ENCODE peak calls at places on chromosomes 5 and 9, in six cellular contexts. One of them, this sample, is unnamed.

GRCh38 chr5:135433626-135434426 is 13.3 kb downstream of the DCANP1 start:
- DNase-seq in aorta: no peak
- DNase-seq in HL-60: no peak
- DNase-seq in right atrium auricular region: no peak
- DNase-seq in neuronal stem cell: no peak
- DNase-seq in neural progenitor cell: no peak
- DNase-seq in this sample: no peak

GRCh38 chr9:84145780-84146179 is 165.2 kb downstream of the RMI1 start:
- DNase-seq in HL-60: no peak
- DNase-seq in right atrium auricular region: no peak
- DNase-seq in neural progenitor cell: no peak
- DNase-seq in aorta: no peak
- DNase-seq in neuronal stem cell: no peak
- DNase-seq in this sample: no peak

GRCh38 chr9:34651876-34652602 is at the start of gene IL11RA:
- DNase-seq in aorta: peak
- DNase-seq in HL-60: no peak
- DNase-seq in neural progenitor cell: peak
- DNase-seq in right atrium auricular region: peak
- DNase-seq in neuronal stem cell: peak
- DNase-seq in this sample: no peak

GRCh38 chr5:177474845-177475562 is 1.6 kb upstream of the DBN1 start:
- DNase-seq in neuronal stem cell: no peak
- DNase-seq in neural progenitor cell: no peak
- DNase-seq in HL-60: no peak
- DNase-seq in right atrium auricular region: no peak
- DNase-seq in aorta: no peak
- DNase-seq in this sample: no peak

GRCh38 chr9:127634021-127634420 is 21.9 kb downstream of the STXBP1 start:
- DNase-seq in neuronal stem cell: no peak
- DNase-seq in HL-60: no peak
- DNase-seq in right atrium auricular region: no peak
- DNase-seq in neural progenitor cell: no peak
- DNase-seq in aorta: no peak
- DNase-seq in this sample: no peak

GRCh38 chr9:107711528-107711927 is 222.0 kb upstream of the KLF4 start:
- DNase-seq in aorta: peak
- DNase-seq in HL-60: peak
- DNase-seq in neuronal stem cell: no peak
- DNase-seq in neural progenitor cell: no peak
- DNase-seq in right atrium auricular region: no peak
- DNase-seq in this sample: peak

GRCh38 chr5:113574417-113574816 is 60.9 kb downstream of the YTHDC2 start:
- DNase-seq in right atrium auricular region: no peak
- DNase-seq in HL-60: no peak
- DNase-seq in neuronal stem cell: no peak
- DNase-seq in aorta: no peak
- DNase-seq in neural progenitor cell: no peak
- DNase-seq in this sample: peak

GRCh38 chr9:105969672-105970071 is 275.3 kb downstream of the TMEM38B start:
- DNase-seq in aorta: no peak
- DNase-seq in HL-60: no peak
- DNase-seq in right atrium auricular region: no peak
- DNase-seq in neuronal stem cell: no peak
- DNase-seq in neural progenitor cell: no peak
- DNase-seq in this sample: no peak

GRCh38 chr9:127644428-127644827 is 32.4 kb downstream of the STXBP1 start:
- DNase-seq in neural progenitor cell: no peak
- DNase-seq in right atrium auricular region: no peak
- DNase-seq in HL-60: no peak
- DNase-seq in neuronal stem cell: no peak
- DNase-seq in aorta: no peak
- DNase-seq in this sample: no peak

GRCh38 chr5:180314106-180314505 is 22.2 kb upstream of the MAPK9 start:
- DNase-seq in neural progenitor cell: no peak
- DNase-seq in neuronal stem cell: no peak
- DNase-seq in HL-60: no peak
- DNase-seq in right atrium auricular region: no peak
- DNase-seq in aorta: no peak
- DNase-seq in this sample: no peak

GRCh38 chr5:163586431-163587033 is 81.1 kb downstream of the MAT2B start:
- DNase-seq in neuronal stem cell: no peak
- DNase-seq in aorta: no peak
- DNase-seq in right atrium auricular region: no peak
- DNase-seq in HL-60: no peak
- DNase-seq in neural progenitor cell: no peak
- DNase-seq in this sample: no peak

GRCh38 chr5:38719916-38720315 is 125.9 kb upstream of the OSMR start:
- DNase-seq in neural progenitor cell: no peak
- DNase-seq in right atrium auricular region: no peak
- DNase-seq in aorta: no peak
- DNase-seq in HL-60: no peak
- DNase-seq in neuronal stem cell: no peak
- DNase-seq in this sample: no peak

GRCh38 chr5:62938927-62939326 is 360.3 kb downstream of the LRRC70 start:
- DNase-seq in neural progenitor cell: no peak
- DNase-seq in HL-60: no peak
- DNase-seq in aorta: no peak
- DNase-seq in neuronal stem cell: no peak
- DNase-seq in right atrium auricular region: no peak
- DNase-seq in this sample: no peak

GRCh38 chr5:133407277-133407632 is 205.1 kb downstream of the FSTL4 start:
- DNase-seq in right atrium auricular region: no peak
- DNase-seq in aorta: no peak
- DNase-seq in neuronal stem cell: no peak
- DNase-seq in neural progenitor cell: no peak
- DNase-seq in HL-60: no peak
- DNase-seq in this sample: peak

GRCh38 chr9:115640887-115641286 is 512.7 kb upstream of the PAPPA start:
- DNase-seq in right atrium auricular region: no peak
- DNase-seq in neural progenitor cell: no peak
- DNase-seq in neuronal stem cell: no peak
- DNase-seq in HL-60: no peak
- DNase-seq in aorta: no peak
- DNase-seq in this sample: peak

GRCh38 chr5:160054831-160055230 is 45.9 kb downstream of the TTC1 start:
- DNase-seq in HL-60: no peak
- DNase-seq in aorta: no peak
- DNase-seq in neuronal stem cell: no peak
- DNase-seq in right atrium auricular region: no peak
- DNase-seq in neural progenitor cell: no peak
- DNase-seq in this sample: no peak

GRCh38 chr9:128117613-128118471 is 9.7 kb downstream of the PTGES2 start:
- DNase-seq in neuronal stem cell: peak
- DNase-seq in right atrium auricular region: peak
- DNase-seq in aorta: peak
- DNase-seq in HL-60: peak
- DNase-seq in neural progenitor cell: peak
- DNase-seq in this sample: no peak

GRCh38 chr5:73274870-73275756 is 102.1 kb downstream of the TMEM174 start:
- DNase-seq in aorta: no peak
- DNase-seq in neuronal stem cell: no peak
- DNase-seq in right atrium auricular region: no peak
- DNase-seq in HL-60: no peak
- DNase-seq in neural progenitor cell: no peak
- DNase-seq in this sample: no peak

GRCh38 chr9:117232266-117232665 is 182.6 kb downstream of the ASTN2 start:
- DNase-seq in neuronal stem cell: no peak
- DNase-seq in aorta: no peak
- DNase-seq in HL-60: no peak
- DNase-seq in neural progenitor cell: no peak
- DNase-seq in right atrium auricular region: no peak
- DNase-seq in this sample: no peak

GRCh38 chr5:124634228-124634819 is 112.1 kb downstream of the ZNF608 start:
- DNase-seq in right atrium auricular region: no peak
- DNase-seq in aorta: no peak
- DNase-seq in neuronal stem cell: no peak
- DNase-seq in HL-60: no peak
- DNase-seq in neural progenitor cell: no peak
- DNase-seq in this sample: no peak

GRCh38 chr9:26261503-26262330 is 583.5 kb upstream of the TUSC1 start:
- DNase-seq in aorta: no peak
- DNase-seq in right atrium auricular region: no peak
- DNase-seq in HL-60: no peak
- DNase-seq in neuronal stem cell: no peak
- DNase-seq in neural progenitor cell: no peak
- DNase-seq in this sample: no peak

GRCh38 chr5:173456751-173457171 is 128.5 kb upstream of the STC2 start:
- DNase-seq in neural progenitor cell: no peak
- DNase-seq in HL-60: peak
- DNase-seq in right atrium auricular region: no peak
- DNase-seq in aorta: no peak
- DNase-seq in neuronal stem cell: no peak
- DNase-seq in this sample: no peak

GRCh38 chr5:160787247-160787646 is 64.8 kb downstream of the ATP10B start:
- DNase-seq in neural progenitor cell: peak
- DNase-seq in neuronal stem cell: no peak
- DNase-seq in aorta: no peak
- DNase-seq in HL-60: peak
- DNase-seq in right atrium auricular region: no peak
- DNase-seq in this sample: no peak

GRCh38 chr9:132390966-132391365 is 15.7 kb downstream of the TTF1 start:
- DNase-seq in HL-60: no peak
- DNase-seq in aorta: no peak
- DNase-seq in neural progenitor cell: no peak
- DNase-seq in right atrium auricular region: no peak
- DNase-seq in neuronal stem cell: no peak
- DNase-seq in this sample: no peak
- H3K27ac ChIP-seq in HL-60: no peak
- H3K27ac ChIP-seq in aorta: no peak
- H3K27ac ChIP-seq in neural progenitor cell: no peak
- H3K27ac ChIP-seq in right atrium auricular region: no peak
- H3K27ac ChIP-seq in neuronal stem cell: no peak
- H3K27ac ChIP-seq in this sample: no peak

GRCh38 chr9:2616726-2617377 is 4.7 kb upstream of the VLDLR start:
- DNase-seq in right atrium auricular region: no peak
- DNase-seq in neuronal stem cell: no peak
- DNase-seq in neural progenitor cell: no peak
- DNase-seq in aorta: no peak
- DNase-seq in HL-60: no peak
- DNase-seq in this sample: no peak
- H3K27ac ChIP-seq in right atrium auricular region: no peak
- H3K27ac ChIP-seq in neuronal stem cell: no peak
- H3K27ac ChIP-seq in neural progenitor cell: no peak
- H3K27ac ChIP-seq in aorta: no peak
- H3K27ac ChIP-seq in HL-60: no peak
- H3K27ac ChIP-seq in this sample: no peak

DNA sequence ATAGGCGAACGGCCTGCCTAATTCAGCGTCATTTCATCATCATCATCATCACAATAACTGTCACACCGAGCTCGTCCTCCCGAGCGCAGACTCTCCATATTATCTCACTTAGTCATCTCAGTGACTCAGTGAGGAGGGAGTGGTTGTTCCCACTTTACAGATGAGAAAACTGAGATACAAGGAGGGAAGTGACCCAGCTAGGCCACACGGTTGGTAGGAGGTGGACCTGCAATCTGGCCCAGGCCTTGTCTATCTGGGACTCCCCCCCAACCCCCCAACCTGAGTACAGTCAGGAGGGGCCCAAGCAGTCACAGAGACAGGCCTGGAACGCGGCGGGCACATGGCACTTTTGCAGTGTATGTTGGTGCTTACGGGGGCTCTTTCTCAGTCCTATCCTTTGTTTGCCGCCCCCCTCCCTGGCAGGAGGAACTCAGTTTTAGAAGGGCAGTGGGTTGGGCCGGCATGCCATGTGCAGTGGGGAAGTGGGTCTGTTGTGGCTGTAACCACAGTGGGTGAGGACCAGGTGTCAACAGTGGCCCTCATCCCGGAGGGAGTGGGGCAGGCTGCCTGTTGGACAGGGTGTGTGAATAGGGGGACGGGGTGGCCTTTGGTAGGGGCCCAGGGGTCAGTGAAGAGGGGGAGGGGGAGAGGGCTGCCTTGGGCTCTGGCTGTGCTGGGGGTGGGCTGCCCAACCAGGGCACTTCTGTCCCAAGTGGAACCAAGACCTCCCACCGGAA is 1.7 kb upstream of the RXRA start:
- DNase-seq in neural progenitor cell: no peak
- DNase-seq in neuronal stem cell: no peak
- DNase-seq in HL-60: peak
- DNase-seq in right atrium auricular region: no peak
- DNase-seq in aorta: peak
- DNase-seq in this sample: no peak
- H3K27ac ChIP-seq in neural progenitor cell: no peak
- H3K27ac ChIP-seq in neuronal stem cell: peak
- H3K27ac ChIP-seq in HL-60: peak
- H3K27ac ChIP-seq in right atrium auricular region: peak
- H3K27ac ChIP-seq in aorta: peak
- H3K27ac ChIP-seq in this sample: peak

GRCh38 chr9:129256959-129257713 is 79.1 kb upstream of the IER5L start:
- DNase-seq in neural progenitor cell: no peak
- DNase-seq in right atrium auricular region: no peak
- DNase-seq in aorta: peak
- DNase-seq in HL-60: no peak
- DNase-seq in neuronal stem cell: no peak
- DNase-seq in this sample: no peak

GRCh38 chr9:129254566-129255287 is 76.7 kb upstream of the IER5L start:
- DNase-seq in aorta: peak
- DNase-seq in HL-60: no peak
- DNase-seq in neural progenitor cell: no peak
- DNase-seq in neuronal stem cell: no peak
- DNase-seq in right atrium auricular region: no peak
- DNase-seq in this sample: no peak

GRCh38 chr9:129250786-129251185 is 72.7 kb upstream of the IER5L start:
- DNase-seq in right atrium auricular region: no peak
- DNase-seq in aorta: no peak
- DNase-seq in HL-60: no peak
- DNase-seq in neuronal stem cell: no peak
- DNase-seq in neural progenitor cell: no peak
- DNase-seq in this sample: no peak

GRCh38 chr9:129253820-129254381 is 75.8 kb upstream of the IER5L start:
- DNase-seq in aorta: peak
- DNase-seq in neuronal stem cell: no peak
- DNase-seq in right atrium auricular region: no peak
- DNase-seq in neural progenitor cell: peak
- DNase-seq in HL-60: peak
- DNase-seq in this sample: no peak

DNA sequence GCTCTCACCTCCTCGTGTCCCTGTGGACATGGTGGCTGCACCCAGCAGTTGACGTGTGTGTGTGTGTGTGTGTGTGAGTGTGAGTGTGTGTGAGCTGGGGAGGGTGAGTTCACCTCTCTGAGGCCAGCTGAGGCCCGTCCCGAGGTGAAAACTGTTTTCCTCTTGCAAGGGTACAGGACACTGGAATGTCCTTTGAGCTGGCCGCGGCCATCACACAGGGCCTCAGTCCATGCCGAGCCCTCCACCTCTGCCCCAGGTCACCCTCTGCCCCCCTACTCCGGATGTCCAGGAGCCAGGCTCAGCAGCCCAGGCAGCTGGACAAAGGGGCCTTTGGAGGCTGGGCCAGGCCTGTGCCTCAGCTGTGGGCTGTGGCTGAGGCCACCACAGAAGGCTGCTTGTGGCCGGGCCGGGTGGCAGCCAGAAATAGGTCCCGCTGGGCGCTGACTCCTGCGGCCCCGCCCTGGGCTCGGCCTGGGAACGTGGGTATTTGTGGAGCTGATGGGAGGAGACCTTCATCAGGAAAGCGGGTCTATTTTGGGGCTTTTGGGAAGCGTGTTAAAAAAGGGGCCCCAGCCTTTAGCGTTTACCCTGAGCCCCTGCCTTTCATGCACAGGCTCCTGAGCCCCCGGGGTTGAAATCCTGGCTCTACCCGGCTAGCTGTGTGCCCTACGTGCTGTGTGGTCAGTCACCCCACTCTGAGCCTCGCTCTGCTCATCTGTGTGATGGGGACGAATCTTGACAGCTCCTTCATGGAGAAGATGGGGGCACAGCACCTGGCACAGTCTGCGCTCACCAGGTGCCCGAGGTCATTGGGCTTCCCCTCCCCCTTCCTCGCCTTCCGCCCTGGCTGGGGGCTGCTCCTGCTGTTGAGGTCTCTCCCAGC is 75.1 kb upstream of the IER5L start:
- DNase-seq in HL-60: no peak
- DNase-seq in right atrium auricular region: no peak
- DNase-seq in neuronal stem cell: no peak
- DNase-seq in neural progenitor cell: peak
- DNase-seq in aorta: peak
- DNase-seq in this sample: no peak
- H3K27ac ChIP-seq in HL-60: no peak
- H3K27ac ChIP-seq in right atrium auricular region: peak
- H3K27ac ChIP-seq in neuronal stem cell: peak
- H3K27ac ChIP-seq in neural progenitor cell: no peak
- H3K27ac ChIP-seq in aorta: peak
- H3K27ac ChIP-seq in this sample: no peak

This sample was measured in epithelial cell of prostate.